ENCODE peak calls at places on chromosomes 4 and X, in four cellular contexts. N is T-cell, O is gastroesophageal sphincter, J is Panc1. X is an unnamed sample.

GRCh38 chrX:109660756-109661155 is 35.8 kb upstream of the KCNE5 start:
- ATAC-seq in N (no peak), O (no peak), J (no peak), X (no peak)

GRCh38 chr4:52841707-52842456 is 20.2 kb upstream of the RASL11B start:
- ATAC-seq in N (no peak), O (no peak), J (no peak), X (peak; percentile 86)

GRCh38 chr4:155659168-155659567 is 7.5 kb upstream of the GUCY1A1 start:
- ATAC-seq in N (no peak), J (no peak), O (peak; percentile 71), X (no peak)

GRCh38 chrX:100649550-100650356 is 5.8 kb downstream of the SRPX2 start:
- ATAC-seq in J (no peak), N (no peak), O (peak; percentile 91), X (no peak)

GRCh38 chr4:122705547-122705946 is 27.0 kb upstream of the BBS12 start:
- ATAC-seq in O (no peak), J (no peak), N (no peak), X (no peak)

GRCh38 chr4:168787801-168788200 is 222.3 kb downstream of the CBR4 start:
- ATAC-seq in J (no peak), O (no peak), N (no peak), X (no peak)

GRCh38 chr4:110515676-110516075 is 39.7 kb downstream of the ENPEP start:
- ATAC-seq in N (peak; percentile 31), O (peak; percentile 14), J (no peak), X (peak; percentile 42)

GRCh38 chr4:78131403-78131802 is 74.3 kb downstream of the FRAS1 start:
- ATAC-seq in N (no peak), O (no peak), J (no peak), X (peak; percentile 72)

GRCh38 chr4:78584863-78585576 is 33.5 kb downstream of the ANXA3 start:
- ATAC-seq in O (no peak), J (no peak), N (no peak), X (no peak)

GRCh38 chr4:125734504-125734903 is 419.7 kb downstream of the FAT4 start:
- ATAC-seq in N (no peak), J (peak; percentile 41), O (no peak), X (peak; percentile 54)

GRCh38 chrX:24920769-24921168 is 95.0 kb downstream of the ARX start:
- ATAC-seq in O (no peak), N (no peak), J (no peak), X (no peak)

GRCh38 chr4:169922632-169923276 is 103.4 kb downstream of the MFAP3L start:
- ATAC-seq in J (no peak), O (no peak), N (no peak), X (no peak)

GRCh38 chrX:34557733-34558132 is 99.4 kb downstream of the TMEM47 start:
- ATAC-seq in J (no peak), O (no peak), N (no peak), X (no peak)

GRCh38 chr4:11098461-11098860 is 330.2 kb downstream of the HS3ST1 start:
- ATAC-seq in J (no peak), O (no peak), N (no peak), X (no peak)

GRCh38 chrX:52865328-52865980 is 2.4 kb downstream of the XAGE3 start:
- ATAC-seq in O (no peak), J (no peak), N (no peak), X (no peak)

GRCh38 chrX:32533848-32534247 is 677.5 kb downstream of the DMD start:
- ATAC-seq in J (no peak), N (no peak), O (no peak), X (no peak)

GRCh38 chr4:37885496-37885895 is 5.4 kb upstream of the TBC1D1 start:
- ATAC-seq in N (no peak), J (no peak), O (peak; percentile 46), X (no peak)

GRCh38 chr4:22778547-22779163 is 85.9 kb downstream of the GBA3 start:
- ATAC-seq in N (no peak), O (no peak), J (no peak), X (no peak)

GRCh38 chr4:104735174-104735573 is 240.5 kb upstream of the CXXC4 start:
- ATAC-seq in O (no peak), N (no peak), J (no peak), X (no peak)

GRCh38 chrX:632391-633042 is 1.9 kb downstream of the SHOX start:
- ATAC-seq in J (no peak), O (no peak), N (no peak), X (no peak)

GRCh38 chr4:143337600-143338287 is 1.1 kb downstream of the GAB1 start:
- ATAC-seq in N (no peak), J (no peak), O (no peak), X (peak; percentile 4)

GRCh38 chr4:82367438-82368097 is 6.2 kb downstream of the HNRNPD start:
- ATAC-seq in J (no peak), O (no peak), N (peak; percentile 51), X (no peak)

GRCh38 chrX:23012636-23013035 is 12.9 kb downstream of the DDX53 start:
- ATAC-seq in J (no peak), N (no peak), O (no peak), X (no peak)

GRCh38 chrX:21153033-21153432 is 221.2 kb upstream of the CNKSR2 start:
- ATAC-seq in N (no peak), O (peak; percentile 35), J (no peak), X (no peak)

GRCh38 chr4:172751550-172751949 is 417.1 kb upstream of the GALNT7 start:
- ATAC-seq in N (no peak), O (no peak), J (no peak), X (no peak)

GRCh38 chr4:94349193-94349592 is 6.6 kb upstream of the HPGDS start:
- ATAC-seq in J (no peak), N (no peak), O (no peak), X (no peak)

GRCh38 chr4:95102391-95102790 is 344.6 kb downstream of the BMPR1B start:
- ATAC-seq in O (no peak), N (no peak), J (no peak), X (no peak)

GRCh38 chr4:65561164-65561563 is 109.1 kb downstream of the EPHA5 start:
- ATAC-seq in N (no peak), O (no peak), J (no peak), X (no peak)

GRCh38 chrX:109672239-109672638 is 47.3 kb upstream of the KCNE5 start:
- ATAC-seq in J (no peak), N (no peak), O (no peak), X (no peak)

GRCh38 chr4:80206541-80207171 is 9.4 kb downstream of the PRDM8 start:
- ATAC-seq in O (peak; percentile 37), N (no peak), J (no peak), X (no peak)

GRCh38 chr4:4590496-4590895 is 48.6 kb upstream of the STX18 start:
- ATAC-seq in O (no peak), N (no peak), J (no peak), X (peak; percentile 66)

GRCh38 chr4:176945314-176945713 is 152.6 kb upstream of the VEGFC start:
- ATAC-seq in J (no peak), O (no peak), N (no peak), X (no peak)

GRCh38 chr4:40915318-40916217 is 165.8 kb downstream of the NSUN7 start:
- ATAC-seq in N (no peak), O (no peak), J (no peak), X (peak; percentile 72)

GRCh38 chr4:121784975-121785374 is 16.1 kb upstream of the EXOSC9 start:
- ATAC-seq in O (peak; percentile 49), J (no peak), N (no peak), X (peak; percentile 96)

X was measured in SK-N-SH treated with all-trans-retinoic acid at 6 μM for 48 hours.